ENCODE peak calls at places on chromosomes 2 and 18, in six cellular contexts. L, S, I, N, P and W are unnamed samples.

GRCh38 chr2:7857904-7858303 is 824.0 kb upstream of the ID2 start:
- ATAC-seq in N (no peak), I (no peak), L (no peak), P (no peak), S (no peak), W (no peak)

GRCh38 chr2:228056293-228056692 is 125.2 kb downstream of the SPHKAP start:
- ATAC-seq in L (no peak), I (no peak), S (no peak), N (no peak), P (no peak), W (no peak)

GRCh38 chr18:65725421-65726050 is 25.3 kb upstream of the CDH7 start:
- ATAC-seq in I (peak), S (no peak), P (no peak), N (peak), L (peak), W (no peak)

GRCh38 chr18:500230-500555 is 308 bp downstream of the COLEC12 start:
- ATAC-seq in P (no peak), N (peak), S (peak), L (peak), I (no peak), W (peak)

GRCh38 chr18:13415736-13416135 is 197.2 kb downstream of the LDLRAD4 start:
- ATAC-seq in N (no peak), S (peak), I (no peak), P (no peak), L (no peak), W (no peak)

GRCh38 chr2:186306754-186307153 is 179.3 kb upstream of the ZC3H15 start:
- ATAC-seq in L (no peak), N (no peak), S (no peak), P (no peak), I (no peak), W (no peak)

GRCh38 chr2:187774551-187775071 is 220.4 kb upstream of the TFPI start:
- ATAC-seq in S (no peak), P (no peak), I (peak), L (no peak), N (no peak), W (no peak)

GRCh38 chr18:10401489-10401888 is 52.9 kb upstream of the APCDD1 start:
- ATAC-seq in S (peak), L (no peak), P (no peak), I (no peak), N (no peak), W (no peak)

GRCh38 chr2:167388497-167388896 is 500.2 kb downstream of the XIRP2 start:
- ATAC-seq in L (no peak), I (no peak), P (no peak), N (no peak), S (no peak), W (no peak)

GRCh38 chr2:204129591-204130270 is 193.2 kb downstream of the ICOS start:
- ATAC-seq in L (no peak), S (no peak), P (no peak), N (no peak), I (no peak), W (no peak)

GRCh38 chr2:73827660-73828388 is 937 bp upstream of the STAMBP start:
- ATAC-seq in P (no peak), I (no peak), L (no peak), S (no peak), N (no peak), W (no peak)

GRCh38 chr2:136207030-136207623 is 89.2 kb upstream of the CXCR4 start:
- ATAC-seq in N (no peak), S (peak), L (no peak), I (peak), P (no peak), W (peak)

GRCh38 chr2:157508676-157509075 is 64.8 kb upstream of the CYTIP start:
- ATAC-seq in N (no peak), P (no peak), L (no peak), S (peak), I (peak), W (no peak)

GRCh38 chr2:221005338-221005737 is 566.8 kb downstream of the EPHA4 start:
- ATAC-seq in L (no peak), P (no peak), I (no peak), N (no peak), S (no peak), W (no peak)

GRCh38 chr2:75586971-75587370 is 26.2 kb upstream of the EVA1A start:
- ATAC-seq in S (no peak), N (no peak), L (no peak), I (no peak), P (no peak), W (no peak)

GRCh38 chr18:34709631-34710429 is at the start of gene DTNA:
- ATAC-seq in L (no peak), S (peak), N (no peak), I (peak), P (no peak), W (peak)

GRCh38 chr2:20190862-20191713 is 33.8 kb downstream of the SDC1 start:
- ATAC-seq in N (peak), S (no peak), P (no peak), L (peak), I (no peak), W (no peak)

GRCh38 chr2:184316911-184317310 is 281.4 kb upstream of the ZNF804A start:
- ATAC-seq in N (no peak), P (no peak), S (no peak), L (no peak), I (no peak), W (no peak)

GRCh38 chr2:61762292-61762691 is 91.6 kb downstream of the FAM161A start:
- ATAC-seq in P (no peak), I (peak), N (no peak), L (no peak), S (no peak), W (no peak)

GRCh38 chr2:188394931-188395330 is 103.3 kb downstream of the GULP1 start:
- ATAC-seq in N (no peak), P (peak), I (no peak), L (no peak), S (no peak), W (no peak)

DNA sequence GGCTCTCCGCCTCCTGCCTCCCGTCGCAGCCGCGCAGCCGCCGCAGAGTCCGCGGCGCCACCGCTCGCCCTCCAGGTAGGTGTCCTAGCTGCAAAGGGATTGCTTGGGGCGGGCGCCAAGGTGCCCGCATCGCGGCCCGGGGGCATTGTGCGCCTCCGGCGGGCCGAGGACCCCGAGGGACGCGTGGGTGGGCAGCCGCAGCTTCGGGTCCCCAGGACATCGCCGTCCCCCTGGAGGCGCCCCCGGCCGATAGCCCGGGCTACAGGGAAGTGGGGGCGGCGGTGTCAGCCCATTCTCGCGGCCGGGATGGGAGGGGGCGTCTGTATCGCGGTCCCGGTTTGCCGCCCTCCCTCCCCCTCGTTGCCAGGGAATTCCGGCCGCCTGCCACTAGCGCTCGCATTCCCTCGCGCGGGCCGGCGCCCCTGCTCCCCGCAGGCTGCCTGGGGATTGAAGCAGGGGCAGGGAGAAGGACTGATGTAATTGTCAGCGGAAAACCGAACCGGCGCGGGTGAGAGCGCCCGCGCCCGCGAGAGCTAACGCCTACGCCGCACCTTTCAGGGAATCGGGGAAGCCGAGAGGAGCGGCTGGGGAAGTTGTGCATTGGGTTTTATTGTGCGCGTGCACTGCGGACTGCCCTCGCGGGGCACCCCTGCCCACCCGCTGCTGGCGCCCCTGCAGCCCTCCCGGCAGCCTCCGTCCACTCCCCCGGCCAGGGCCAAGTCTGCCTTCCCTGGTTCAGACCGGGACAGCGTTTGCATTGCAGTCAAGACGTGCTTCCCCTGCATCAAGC is 483 bp downstream of the OSBPL6 start:
- ATAC-seq in I (peak), P (peak), L (peak), N (peak), S (peak), W (peak)
- TF ChIP-seq EP300 in I (no peak), P (no peak), L (no peak), N (no peak), S (no peak), W (no peak)

GRCh38 chr2:165857881-165858280 is 63.8 kb upstream of the GALNT3 start:
- ATAC-seq in L (no peak), P (no peak), I (no peak), N (no peak), S (no peak), W (no peak)

GRCh38 chr2:165864353-165864752 is 70.3 kb upstream of the GALNT3 start:
- ATAC-seq in I (no peak), S (no peak), N (no peak), P (no peak), L (no peak), W (no peak)

GRCh38 chr2:165868211-165868610 is 74.2 kb upstream of the GALNT3 start:
- ATAC-seq in I (no peak), L (no peak), P (no peak), S (no peak), N (no peak), W (no peak)

GRCh38 chr2:165863816-165864221 is 69.8 kb upstream of the GALNT3 start:
- ATAC-seq in N (no peak), I (peak), S (no peak), P (no peak), L (no peak), W (no peak)
- TF ChIP-seq EP300 in N (no peak), I (no peak), S (no peak), P (no peak), L (no peak), W (no peak)

GRCh38 chr2:10675126-10675525 is 14.6 kb downstream of the NOL10 start:
- ATAC-seq in I (no peak), P (no peak), L (no peak), S (no peak), N (no peak), W (no peak)
- TF ChIP-seq EP300 in I (no peak), P (no peak), L (no peak), S (no peak), N (no peak), W (no peak)

GRCh38 chr2:239814917-239815637 is 210.1 kb downstream of the NDUFA10 start:
- ATAC-seq in N (peak), S (peak), P (no peak), L (no peak), I (no peak), W (peak)
- TF ChIP-seq EP300 in N (no peak), S (no peak), P (no peak), L (no peak), I (no peak), W (no peak)

DNA sequence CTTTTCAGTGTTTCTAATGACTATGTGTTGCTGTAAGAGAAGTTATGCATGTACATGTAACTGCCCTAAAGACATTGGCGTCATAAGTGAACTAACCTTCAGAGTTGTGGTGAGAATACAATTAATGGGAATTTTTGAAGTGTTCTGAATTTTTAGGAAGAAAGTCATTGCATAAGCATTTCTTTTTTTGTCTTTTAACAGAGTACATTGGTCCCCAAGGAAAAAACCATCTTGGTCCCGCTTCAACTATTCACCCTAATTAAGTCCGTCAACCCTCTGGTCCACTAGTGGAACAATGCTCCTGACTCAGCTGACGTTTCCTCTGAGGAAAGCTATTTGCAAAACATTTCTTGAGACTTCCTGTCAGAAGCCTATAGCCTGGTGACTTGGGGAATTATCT is 41.1 kb upstream of the VIT start:
- ATAC-seq in S (no peak), L (no peak), N (no peak), I (no peak), P (no peak), W (peak)
- TF ChIP-seq EP300 in S (no peak), L (no peak), N (no peak), I (no peak), P (no peak), W (no peak)